ENCODE peak calls at places on chromosomes 5 and 9, in seven cellular contexts. O is posterior cingulate gyrus; N is EH; F is SK-N-SH; B is lower leg skin; U is activated T-helper 1 cell treated with anti-CD3 and anti-CD28 coated beads, Interleukin-12 subunit alpha, Interleukin-12 subunit beta, Interleukin-2, Interleukin-4 antibody, amounts not matched to agents 30 ng/mL and 10 ng/mL and 1 ng/mL, durations not matched to agents 14 hours and 24 hours and 36 hours; L is T-helper 17 cell. C is an unnamed sample.

GRCh38 chr5:8391916-8392315 is 523.0 kb downstream of the MTRR start:
- DNase-seq in N (no peak), F (no peak), B (no peak), O (no peak), U (no peak), L (no peak), C (no peak)

GRCh38 chr5:153517105-153517700 is 26.7 kb downstream of the GRIA1 start:
- DNase-seq in L (no peak), B (no peak), N (no peak), O (no peak), F (peak), U (no peak), C (no peak)

GRCh38 chr9:133184971-133185370 is 21.3 kb upstream of the GBGT1 start:
- DNase-seq in F (peak), U (peak), L (no peak), N (peak), O (peak), B (peak), C (peak)

GRCh38 chr5:151483176-151483575 is 35.8 kb downstream of the SLC36A1 start:
- DNase-seq in U (no peak), O (no peak), F (no peak), B (no peak), L (no peak), N (no peak), C (no peak)

GRCh38 chr5:76690704-76691469 is 25.0 kb upstream of the F2R start:
- DNase-seq in O (no peak), N (peak), U (no peak), F (no peak), B (peak), L (no peak), C (no peak)

GRCh38 chr5:57816108-57816507 is 333.5 kb upstream of the ACTBL2 start:
- DNase-seq in B (no peak), N (peak), L (no peak), U (no peak), F (no peak), O (no peak), C (no peak)

GRCh38 chr5:135993894-135994514 is 34.8 kb upstream of the TGFBI start:
- DNase-seq in N (peak), F (peak), U (no peak), O (no peak), L (no peak), B (no peak), C (no peak)

GRCh38 chr5:11903614-11904269 is 504 bp downstream of the CTNND2 start:
- DNase-seq in N (no peak), L (no peak), U (no peak), B (no peak), O (peak), F (peak), C (no peak)

GRCh38 chr9:116998305-116998704 is 311.2 kb downstream of the TRIM32 start:
- DNase-seq in N (peak), O (no peak), U (no peak), L (no peak), B (no peak), F (no peak), C (no peak)

GRCh38 chr9:36319806-36320205 is 61.6 kb upstream of the GNE start:
- DNase-seq in L (no peak), B (no peak), F (no peak), O (no peak), N (peak), U (no peak), C (no peak)

GRCh38 chr5:137075163-137075970 is 423.8 kb downstream of the SPOCK1 start:
- DNase-seq in U (no peak), L (no peak), B (no peak), N (peak), F (peak), O (no peak), C (no peak)

GRCh38 chr5:147688965-147689364 is 93.6 kb downstream of the JAKMIP2 start:
- DNase-seq in N (peak), U (no peak), B (no peak), F (no peak), O (peak), L (no peak), C (no peak)

GRCh38 chr5:141135030-141135717 is at the start of gene PCDHB5:
- DNase-seq in U (no peak), L (no peak), O (no peak), B (no peak), F (no peak), N (no peak), C (no peak)

GRCh38 chr5:173774212-173774850 is 113.8 kb upstream of the CPEB4 start:
- DNase-seq in N (no peak), B (no peak), O (no peak), U (no peak), F (no peak), L (no peak), C (no peak)

GRCh38 chr9:3887121-3887797 is 361.5 kb upstream of the RFX3 start:
- DNase-seq in O (no peak), B (no peak), F (no peak), U (no peak), N (no peak), L (no peak), C (no peak)

GRCh38 chr5:134749415-134749814 is 9.2 kb upstream of the DDX46 start:
- DNase-seq in L (no peak), U (no peak), N (no peak), F (no peak), O (no peak), B (no peak), C (no peak)

GRCh38 chr5:96432245-96433065 is 593 bp downstream of the PCSK1 start:
- DNase-seq in O (peak), F (peak), B (no peak), U (no peak), L (no peak), N (no peak), C (no peak)

GRCh38 chr5:157564149-157564711 is 11.3 kb downstream of the ADAM19 start:
- DNase-seq in O (no peak), F (no peak), U (no peak), L (no peak), N (no peak), B (no peak), C (no peak)

GRCh38 chr9:87678650-87679355 is 47.1 kb upstream of the CTSL start:
- DNase-seq in N (peak), B (peak), U (no peak), F (peak), O (peak), L (no peak), C (no peak)

GRCh38 chr9:114681594-114682332 is at the start of gene TEX48:
- DNase-seq in B (peak), L (peak), F (peak), N (peak), U (peak), O (no peak), C (no peak)

GRCh38 chr9:98972641-98973545 is 29.2 kb downstream of the COL15A1 start:
- DNase-seq in N (no peak), L (no peak), O (peak), U (no peak), B (no peak), F (no peak), C (no peak)

GRCh38 chr5:129079496-129079895 is 15.1 kb upstream of the ISOC1 start:
- DNase-seq in B (no peak), L (no peak), F (no peak), O (no peak), U (no peak), N (no peak), C (no peak)

GRCh38 chr9:112894031-112894430 is 3.4 kb upstream of the SLC46A2 start:
- DNase-seq in L (no peak), N (no peak), O (no peak), F (no peak), U (no peak), B (no peak), C (no peak)

GRCh38 chr5:118611332-118611945 is 376.9 kb downstream of the DTWD2 start:
- DNase-seq in F (peak), U (no peak), L (no peak), O (no peak), B (no peak), N (peak), C (no peak)

GRCh38 chr9:589723-590122 is 251.8 kb upstream of the DMRT1 start:
- DNase-seq in N (peak), B (no peak), O (no peak), L (no peak), F (no peak), U (no peak), C (no peak)

GRCh38 chr5:132854301-132854700 is 12.0 kb downstream of the GDF9 start:
- DNase-seq in O (no peak), F (peak), U (no peak), L (no peak), N (peak), B (no peak), C (no peak)